ENCODE peak calls at places on chromosome 19, in ten cellular contexts. N is stimulated activated CD8-positive, alpha-beta memory T cell treated with anti-CD3 and anti-CD28 coated beads, Interleukin-7, amount 100 ng/mL, for 4 hours; B is NCI-H460; Q is CD4-positive, alpha-beta T cell; H is NB4; V is HT-29; F is HFF-Myc; K is neural progenitor cell; R is SW480; L is stimulated activated CD4-positive, alpha-beta T cell treated with anti-CD3 and anti-CD28 coated beads, TNF-alpha, amount 100 ng/mL, for 1 hour. G is an unnamed sample.
A peak's percentile ranks its signal among the peaks of the same experiment; 100 is the strongest.

GRCh38 chr19:35267818-35268545 is 780 bp upstream of the USF2 start:
- DNase-seq in N (peak; percentile 74), B (peak; percentile 58), Q (peak; percentile 55), H (peak; percentile 71), V (peak; percentile 81), F (no peak), K (peak; percentile 89), R (peak; percentile 61), L (peak; percentile 65), G (peak; percentile 77)

GRCh38 chr19:23160766-23161165 is 43.9 kb downstream of the ZNF730 start:
- DNase-seq in N (no peak), B (no peak), Q (no peak), H (no peak), V (no peak), F (no peak), K (no peak), R (no peak), L (no peak), G (no peak)

GRCh38 chr19:19105365-19106060 is 32.8 kb downstream of the TMEM161A start:
- DNase-seq in N (no peak), B (peak; percentile 32), Q (no peak), H (peak; percentile 71), V (no peak), F (peak; percentile 31), K (peak; percentile 94), R (peak; percentile 82), L (no peak), G (peak; percentile 69)

GRCh38 chr19:19943848-19944582 is 43.3 kb downstream of the ZNF93 start:
- DNase-seq in N (no peak), B (no peak), Q (no peak), H (no peak), V (no peak), F (no peak), K (no peak), R (no peak), L (no peak), G (no peak)

GRCh38 chr19:41861098-41861768 is 1.2 kb downstream of the RPS19 start:
- DNase-seq in N (no peak), B (no peak), Q (no peak), H (no peak), V (peak; percentile 45), F (no peak), K (no peak), R (no peak), L (no peak), G (no peak)

GRCh38 chr19:55257461-55258411 is 1.1 kb downstream of the PPP6R1 start:
- DNase-seq in N (no peak), B (no peak), Q (peak; percentile 20), H (peak; percentile 61), V (peak; percentile 47), F (no peak), K (peak; percentile 34), R (no peak), L (no peak), G (peak; percentile 59)

GRCh38 chr19:13788991-13789390 is 6.3 kb upstream of the ZSWIM4 start:
- DNase-seq in N (no peak), B (no peak), Q (no peak), H (peak; percentile 84), V (no peak), F (no peak), K (no peak), R (no peak), L (no peak), G (no peak)

GRCh38 chr19:1324249-1324791 is 38.6 kb downstream of the EFNA2 start:
- DNase-seq in N (no peak), B (no peak), Q (no peak), H (no peak), V (no peak), F (no peak), K (no peak), R (no peak), L (no peak), G (no peak)

GRCh38 chr19:54458648-54459281 is 4.8 kb downstream of the LENG9 start:
- DNase-seq in N (no peak), B (no peak), Q (no peak), H (no peak), V (no peak), F (no peak), K (no peak), R (no peak), L (no peak), G (no peak)

GRCh38 chr19:41233748-41234240 is 14.8 kb downstream of the AXL start:
- DNase-seq in N (no peak), B (no peak), Q (no peak), H (peak; percentile 52), V (no peak), F (no peak), K (no peak), R (no peak), L (no peak), G (no peak)

GRCh38 chr19:17790059-17790780 is 4.7 kb upstream of the B3GNT3 start:
- DNase-seq in N (no peak), B (no peak), Q (no peak), H (no peak), V (peak; percentile 28), F (no peak), K (no peak), R (peak; percentile 72), L (no peak), G (peak; percentile 67)

GRCh38 chr19:512548-513365 is 5.5 kb downstream of the TPGS1 start:
- DNase-seq in N (no peak), B (no peak), Q (no peak), H (no peak), V (no peak), F (no peak), K (no peak), R (no peak), L (no peak), G (no peak)

GRCh38 chr19:17220207-17220758 is 5.1 kb downstream of the USE1 start:
- DNase-seq in N (no peak), B (no peak), Q (no peak), H (peak; percentile 87), V (peak; percentile 43), F (no peak), K (no peak), R (peak; percentile 53), L (no peak), G (peak; percentile 67)

GRCh38 chr19:18073197-18073596 is 13.5 kb downstream of the IL12RB1 start:
- DNase-seq in N (no peak), B (no peak), Q (no peak), H (no peak), V (no peak), F (no peak), K (no peak), R (no peak), L (no peak), G (no peak)

GRCh38 chr19:19217110-19217509 is 5.4 kb downstream of the NCAN start:
- DNase-seq in N (no peak), B (peak; percentile 23), Q (no peak), H (peak; percentile 49), V (peak; percentile 44), F (no peak), K (no peak), R (peak; percentile 58), L (no peak), G (no peak)

GRCh38 chr19:1253514-1254080 is 5.2 kb downstream of the MIDN start:
- DNase-seq in N (no peak), B (no peak), Q (no peak), H (no peak), V (peak; percentile 68), F (no peak), K (no peak), R (no peak), L (no peak), G (peak; percentile 58)

GRCh38 chr19:17584132-17584531 is 28.7 kb downstream of the COLGALT1 start:
- DNase-seq in N (no peak), B (no peak), Q (no peak), H (no peak), V (no peak), F (no peak), K (no peak), R (no peak), L (no peak), G (no peak)

GRCh38 chr19:2352121-2352520 is 7.9 kb upstream of the TMPRSS9 start:
- DNase-seq in N (no peak), B (no peak), Q (no peak), H (no peak), V (no peak), F (no peak), K (no peak), R (no peak), L (no peak), G (no peak)

GRCh38 chr19:42284066-42284501 is 15.0 kb downstream of the CIC start:
- DNase-seq in N (peak; percentile 76), B (peak; percentile 62), Q (peak; percentile 78), H (peak; percentile 74), V (peak; percentile 77), F (no peak), K (peak; percentile 88), R (peak; percentile 77), L (peak; percentile 72), G (peak; percentile 76)

GRCh38 chr19:9070066-9070465 is 16.8 kb upstream of the OR1M1 start:
- DNase-seq in N (no peak), B (no peak), Q (no peak), H (no peak), V (no peak), F (no peak), K (peak; percentile 86), R (peak; percentile 13), L (no peak), G (no peak)

GRCh38 chr19:49637865-49638350 is 2.0 kb downstream of the RRAS start:
- DNase-seq in N (no peak), B (peak; percentile 77), Q (no peak), H (peak; percentile 83), V (peak; percentile 86), F (peak; percentile 50), K (peak; percentile 64), R (peak; percentile 55), L (no peak), G (peak; percentile 93)

GRCh38 chr19:5330307-5330720 is 10.3 kb downstream of the PTPRS start:
- DNase-seq in N (no peak), B (no peak), Q (no peak), H (no peak), V (no peak), F (no peak), K (no peak), R (no peak), L (no peak), G (no peak)

GRCh38 chr19:11111771-11112144 is 22.5 kb downstream of the LDLR start:
- DNase-seq in N (no peak), B (no peak), Q (no peak), H (no peak), V (no peak), F (no peak), K (no peak), R (no peak), L (no peak), G (no peak)

GRCh38 chr19:10780368-10780767 is 55.6 kb downstream of the TMED1 start:
- DNase-seq in N (no peak), B (no peak), Q (no peak), H (peak; percentile 92), V (no peak), F (no peak), K (no peak), R (no peak), L (no peak), G (no peak)

GRCh38 chr19:39032164-39032918 is at the start of gene FBXO27:
- DNase-seq in N (no peak), B (no peak), Q (no peak), H (peak; percentile 8), V (no peak), F (no peak), K (peak; percentile 72), R (peak; percentile 89), L (no peak), G (peak; percentile 15)

GRCh38 chr19:54388803-54389144 is 24.0 kb upstream of the LAIR1 start:
- DNase-seq in N (no peak), B (no peak), Q (no peak), H (no peak), V (no peak), F (no peak), K (no peak), R (no peak), L (no peak), G (no peak)

GRCh38 chr19:49442354-49442753 is 1.0 kb upstream of the SLC17A7 start:
- DNase-seq in N (no peak), B (no peak), Q (no peak), H (no peak), V (no peak), F (no peak), K (peak; percentile 67), R (peak; percentile 65), L (no peak), G (no peak)

GRCh38 chr19:3725121-3725520 is 16.9 kb downstream of the TJP3 start:
- DNase-seq in N (no peak), B (no peak), Q (no peak), H (no peak), V (no peak), F (no peak), K (no peak), R (no peak), L (no peak), G (no peak)